ENCODE peak calls at places on chromosomes 4 and X, in nine cellular contexts. M, A, K, V, F, E, L, X and G are unnamed samples.

GRCh38 chr4:154332681-154333421 is 158.7 kb downstream of the DCHS2 start:
- DNase-seq in K (peak), L (no peak), E (peak), A (peak), M (peak), V (no peak), X (no peak), F (peak), G (no peak)

GRCh38 chr4:154738426-154738825 is 5.4 kb upstream of the LRAT start:
- DNase-seq in A (no peak), V (no peak), X (no peak), L (peak), K (no peak), E (no peak), M (no peak), F (no peak), G (no peak)

GRCh38 chr4:94271248-94271647 is 63.6 kb downstream of the SMARCAD1 start:
- DNase-seq in X (no peak), K (no peak), A (no peak), V (no peak), M (no peak), E (no peak), F (no peak), L (no peak), G (no peak)

GRCh38 chr4:122224348-122224747 is 72.2 kb downstream of the BLTP1 start:
- DNase-seq in K (no peak), X (no peak), E (no peak), F (peak), M (peak), L (peak), V (no peak), A (no peak), G (peak)

GRCh38 chr4:14841801-14842748 is 160.2 kb upstream of the CPEB2 start:
- DNase-seq in A (no peak), M (no peak), V (peak), F (no peak), K (no peak), X (peak), E (no peak), L (peak), G (no peak)

GRCh38 chrX:119529355-119530276 is 35.6 kb downstream of the STEEP1 start:
- DNase-seq in M (no peak), E (no peak), V (no peak), F (no peak), A (no peak), L (no peak), X (no peak), K (no peak), G (peak)

GRCh38 chr4:108031427-108032083 is 41.9 kb downstream of the HADH start:
- DNase-seq in X (no peak), F (no peak), E (no peak), K (no peak), A (no peak), L (peak), M (no peak), V (no peak), G (no peak)

GRCh38 chrX:124502599-124502998 is 156.2 kb downstream of the SH2D1A start:
- DNase-seq in A (no peak), V (no peak), E (no peak), X (no peak), L (no peak), K (no peak), M (no peak), F (no peak), G (no peak)

GRCh38 chr4:15506464-15506863 is 36.8 kb downstream of the CC2D2A start:
- DNase-seq in L (peak), X (no peak), M (no peak), E (no peak), A (no peak), K (no peak), F (peak), V (no peak), G (peak)

GRCh38 chr4:138576684-138577083 is 334.5 kb upstream of the SLC7A11 start:
- DNase-seq in L (peak), M (peak), V (no peak), X (no peak), F (peak), A (no peak), K (no peak), E (no peak), G (peak)

GRCh38 chrX:138886769-138887168 is 175.3 kb upstream of the FGF13 start:
- DNase-seq in M (no peak), A (no peak), L (peak), K (no peak), E (no peak), F (no peak), X (no peak), V (no peak), G (no peak)

GRCh38 chr4:26342328-26343040 is 21.7 kb downstream of the RBPJ start:
- DNase-seq in M (no peak), E (no peak), L (peak), X (no peak), K (no peak), F (no peak), A (no peak), V (no peak), G (peak)

DNA sequence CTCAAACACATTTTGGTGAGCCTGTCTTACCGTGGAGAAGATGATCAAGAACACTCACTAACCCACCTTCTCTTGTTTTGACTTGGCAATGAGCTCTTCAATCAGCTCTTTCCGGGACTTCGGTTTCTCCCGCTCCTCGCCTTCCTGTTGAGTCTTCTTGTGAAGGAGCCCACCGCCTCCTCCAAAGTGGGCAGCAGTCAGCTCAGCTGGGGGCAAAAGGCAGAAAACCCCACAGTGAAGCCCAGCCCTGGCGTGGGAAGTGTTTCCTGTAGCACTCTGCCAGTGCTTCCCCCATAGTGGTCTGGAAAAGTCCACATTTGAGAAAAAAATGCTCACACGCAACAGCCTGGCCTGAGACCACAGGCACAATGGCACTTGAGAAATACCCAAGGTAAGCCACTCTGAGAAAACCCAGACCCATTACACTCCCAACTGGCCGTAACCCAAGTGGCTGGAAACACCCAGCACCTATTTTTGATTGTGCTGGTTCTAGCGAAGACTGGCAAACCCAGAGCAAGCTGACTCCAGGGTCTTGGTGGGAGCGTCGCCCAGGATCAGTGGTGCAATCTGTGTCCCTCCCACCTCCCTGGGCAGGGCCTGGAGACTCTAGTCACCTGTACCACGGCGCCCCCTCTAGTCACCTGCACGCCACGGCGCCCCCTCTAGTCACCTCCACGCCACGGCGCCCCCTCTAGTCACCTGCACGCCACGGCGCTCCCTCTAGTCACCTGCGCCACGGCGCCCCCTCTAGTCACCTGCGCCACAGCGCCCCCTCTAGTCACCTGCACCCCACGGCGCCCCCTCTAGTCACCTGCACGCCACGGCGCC is 8.6 kb downstream of the NOP14 start:
- DNase-seq in A (no peak), L (no peak), V (no peak), M (peak), K (no peak), F (peak), E (peak), X (no peak), G (no peak)
- TF ChIP-seq CTCF in A (no peak), L (no peak), V (no peak), M (peak), K (no peak), F (peak), E (peak), X (no peak), G (no peak)

GRCh38 chr4:141922224-141922623 is 285.8 kb downstream of the IL15 start:
- DNase-seq in L (no peak), M (no peak), X (no peak), F (no peak), E (no peak), A (no peak), K (no peak), V (no peak), G (no peak)
- H3K4me3 ChIP-seq in L (no peak), M (no peak), X (no peak), F (no peak), E (no peak), A (no peak), K (no peak), V (no peak), G (no peak)

DNA sequence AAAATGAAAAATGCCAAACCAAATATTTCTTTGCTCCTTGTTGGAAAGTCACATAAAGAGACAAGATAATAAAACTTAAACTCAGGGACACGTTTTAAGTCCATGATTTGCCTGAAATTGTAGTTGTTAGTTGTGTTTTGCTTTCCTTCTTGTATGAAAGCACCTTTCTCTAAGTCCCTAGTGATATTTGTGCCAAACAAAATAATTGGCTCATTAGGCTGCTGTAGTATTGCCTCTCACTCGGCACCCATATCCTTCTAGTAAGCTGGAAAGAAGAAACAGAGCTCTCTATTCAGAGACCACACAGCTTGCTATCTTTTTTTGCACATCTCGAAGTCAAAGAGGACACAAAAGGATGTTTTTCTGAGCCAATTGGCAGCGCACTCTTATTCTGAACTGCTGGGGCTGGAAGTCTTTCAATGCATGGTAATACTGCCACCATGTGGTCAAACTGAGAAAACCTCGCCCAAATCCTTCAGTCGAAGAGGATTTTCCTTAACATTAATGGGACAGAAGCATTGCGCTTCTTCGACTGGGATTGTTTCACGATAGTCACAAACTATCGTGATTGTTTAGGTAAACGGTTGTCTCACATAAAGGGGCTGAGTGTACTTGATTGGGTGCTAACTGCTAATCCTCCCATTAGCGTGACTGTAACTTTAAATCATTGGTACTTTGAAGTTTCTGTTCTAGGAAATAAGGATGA is 571.9 kb upstream of the LCORL start:
- DNase-seq in K (peak), M (peak), L (peak), A (peak), V (no peak), F (peak), X (no peak), E (peak), G (peak)
- TF ChIP-seq CTCF in K (peak), M (peak), L (peak), A (peak), V (peak), F (peak), X (peak), E (peak), G (peak)

GRCh38 chr4:169493164-169493524 is 119.2 kb downstream of the NEK1 start:
- DNase-seq in M (no peak), K (no peak), E (no peak), L (no peak), X (no peak), F (no peak), A (no peak), V (no peak), G (no peak)

GRCh38 chr4:169491211-169491610 is 121.2 kb downstream of the NEK1 start:
- DNase-seq in A (no peak), K (no peak), L (no peak), M (no peak), X (no peak), F (no peak), V (no peak), E (no peak), G (no peak)

GRCh38 chr4:169492436-169493163 is 119.8 kb downstream of the NEK1 start:
- DNase-seq in L (peak), M (peak), K (peak), F (peak), V (no peak), X (no peak), E (peak), A (no peak), G (peak)
- H3K4me3 ChIP-seq in L (no peak), M (no peak), K (no peak), F (no peak), V (no peak), X (no peak), E (no peak), A (no peak), G (no peak)